ENCODE peak calls at places on chromosomes 11 and 22, in nine cellular contexts. T is stimulated activated CD4-positive, alpha-beta T cell treated with anti-CD3 and anti-CD28 coated beads, Interleukin-12 subunit alpha, Interleukin-12 subunit beta, amount 100 ng/mL, for 4 hours; N is EH; K is mucosa of descending colon; H is Kasumi-1; P is activated CD8-positive, alpha-beta T cell treated with anti-CD3 and anti-CD28 coated beads, Interleukin-2, amount 10 ng/mL, durations not matched to agents 7 days and 5 days; E is HEK293T; G is spleen; D is M059J. L is an unnamed sample.

GRCh38 chr22:48576333-48577013 is 1251.2 kb downstream of the BRD1 start:
- DNase-seq in P (no peak), D (no peak), G (no peak), N (no peak), E (no peak), H (no peak), K (no peak), T (no peak), L (no peak)

GRCh38 chr11:121497176-121497995 is 44.6 kb upstream of the SORL1-AS1 start:
- DNase-seq in P (no peak), H (no peak), N (no peak), K (peak; percentile 31), E (no peak), D (no peak), T (no peak), G (no peak), L (no peak)

GRCh38 chr22:49066619-49067018 is 761.1 kb downstream of the BRD1 start:
- DNase-seq in P (no peak), T (no peak), K (no peak), D (no peak), E (no peak), N (no peak), G (no peak), H (no peak), L (no peak)

GRCh38 chr11:17019231-17019630 is 5.0 kb upstream of the PLEKHA7 start:
- DNase-seq in H (no peak), D (no peak), G (no peak), P (no peak), K (no peak), N (peak; percentile 47), T (no peak), E (no peak), L (no peak)

GRCh38 chr22:32764330-32765116 is 37.0 kb upstream of the TIMP3 start:
- DNase-seq in K (peak; percentile 28), D (peak; percentile 68), E (no peak), T (no peak), H (no peak), N (peak; percentile 84), P (no peak), G (no peak), L (no peak)

GRCh38 chr22:49827853-49828598 is at the start of gene BRD1:
- DNase-seq in T (peak; percentile 65), D (peak; percentile 57), G (peak; percentile 94), K (peak; percentile 76), E (peak; percentile 73), H (peak; percentile 19), N (peak; percentile 73), P (peak; percentile 59), L (peak; percentile 10)

GRCh38 chr11:35404397-35404775 is 15.0 kb downstream of the SLC1A2 start:
- DNase-seq in N (peak; percentile 44), P (no peak), G (no peak), H (no peak), T (no peak), E (peak; percentile 49), K (peak; percentile 69), D (peak; percentile 53), L (no peak)

GRCh38 chr11:64744544-64745218 is 739 bp upstream of the RASGRP2 start:
- DNase-seq in K (no peak), D (no peak), E (no peak), T (no peak), P (peak; percentile 42), H (no peak), N (no peak), G (peak; percentile 92), L (no peak)

GRCh38 chr11:26143553-26144308 is 188.2 kb upstream of the ANO3 start:
- DNase-seq in T (no peak), H (no peak), K (no peak), D (no peak), E (no peak), G (no peak), P (no peak), N (peak; percentile 20), L (no peak)

GRCh38 chr22:50272103-50272782 is 2.1 kb upstream of the MAPK11 start:
- DNase-seq in N (peak; percentile 52), E (no peak), H (no peak), K (no peak), P (no peak), D (peak; percentile 46), G (no peak), T (no peak), L (no peak)

GRCh38 chr22:20905415-20906386 is 11.5 kb upstream of the CRKL start:
- DNase-seq in D (no peak), H (no peak), G (no peak), K (no peak), T (no peak), P (no peak), E (no peak), N (no peak), L (no peak)

GRCh38 chr22:49042066-49042465 is 785.6 kb downstream of the BRD1 start:
- DNase-seq in N (no peak), G (no peak), P (no peak), K (no peak), T (no peak), H (no peak), E (no peak), D (no peak), L (no peak)

GRCh38 chr11:108278546-108278945 is 55.7 kb downstream of the ATM start:
- DNase-seq in N (peak; percentile 48), P (no peak), K (peak; percentile 5), H (no peak), E (peak; percentile 12), D (peak; percentile 5), G (no peak), T (no peak), L (no peak)

GRCh38 chr11:31802609-31802989 is 8.5 kb downstream of the PAX6 start:
- DNase-seq in N (no peak), T (no peak), D (no peak), G (peak; percentile 66), P (no peak), H (no peak), K (no peak), E (no peak), L (no peak)

GRCh38 chr22:39661842-39662676 is 91.5 kb downstream of the CACNA1I start:
- DNase-seq in T (peak; percentile 70), E (no peak), H (no peak), P (peak; percentile 88), K (peak; percentile 75), D (no peak), G (peak; percentile 86), N (no peak), L (no peak)

GRCh38 chr11:16964501-16964900 is 49.7 kb downstream of the PLEKHA7 start:
- DNase-seq in E (no peak), P (no peak), N (no peak), G (peak; percentile 30), T (no peak), H (no peak), D (no peak), K (no peak), L (no peak)

GRCh38 chr11:133078591-133079179 is 453.6 kb downstream of the OPCML start:
- DNase-seq in G (no peak), K (peak; percentile 41), D (peak; percentile 38), P (peak; percentile 55), H (peak; percentile 44), T (peak; percentile 10), E (peak; percentile 63), N (peak; percentile 56), L (peak; percentile 26)

GRCh38 chr11:120052196-120052775 is 85.6 kb downstream of the TRIM29 start:
- DNase-seq in D (no peak), E (no peak), N (no peak), T (no peak), K (no peak), P (no peak), H (no peak), G (no peak), L (no peak)

GRCh38 chr11:122081073-122081472 is 34.9 kb downstream of the BLID start:
- DNase-seq in D (no peak), T (no peak), P (no peak), K (no peak), E (no peak), N (no peak), H (no peak), G (no peak), L (no peak)

L was measured in AML-193.